ENCODE peak calls at places on chromosomes 6 and 20, in six cellular contexts. Q is pancreas, M is dorsolateral prefrontal cortex, E is lower leg skin, D is mammary epithelial cell, H is cardiac muscle cell. W is an unnamed sample.

GRCh38 chr20:58905236-58905635 is 52.7 kb downstream of the GNAS start:
- DNase-seq in Q (no peak), M (no peak), E (no peak), D (no peak), H (no peak), W (no peak)

GRCh38 chr6:141401168-141401567 is 731.6 kb upstream of the GJE1 start:
- DNase-seq in Q (no peak), M (no peak), E (peak), D (no peak), H (no peak), W (no peak)

GRCh38 chr6:2578729-2579128 is 172.0 kb downstream of the MYLK4 start:
- DNase-seq in Q (no peak), M (no peak), E (no peak), D (peak), H (no peak), W (no peak)

GRCh38 chr6:169213814-169214520 is 39.7 kb downstream of the THBS2 start:
- DNase-seq in Q (no peak), M (no peak), E (no peak), D (no peak), H (no peak), W (no peak)

GRCh38 chr6:14270925-14271791 is 153.6 kb downstream of the CD83 start:
- DNase-seq in Q (no peak), M (no peak), E (peak), D (peak), H (no peak), W (no peak)

GRCh38 chr6:149306967-149307366 is 10.5 kb upstream of the TAB2 start:
- DNase-seq in Q (no peak), M (no peak), E (no peak), D (no peak), H (no peak), W (no peak)

GRCh38 chr20:56590888-56591287 is 38.2 kb upstream of the TFAP2C start:
- DNase-seq in Q (no peak), M (no peak), E (no peak), D (no peak), H (no peak), W (no peak)

GRCh38 chr20:39835040-39835842 is 853.8 kb downstream of the MAFB start:
- DNase-seq in Q (no peak), M (no peak), E (no peak), D (no peak), H (no peak), W (no peak)

GRCh38 chr20:22720206-22720605 is 135.8 kb upstream of the FOXA2 start:
- DNase-seq in Q (no peak), M (no peak), E (no peak), D (no peak), H (no peak), W (no peak)

GRCh38 chr6:84568971-84569370 is 195.4 kb downstream of the TBX18 start:
- DNase-seq in Q (no peak), M (no peak), E (no peak), D (peak), H (no peak), W (no peak)

GRCh38 chr6:163670283-163670682 is 255.8 kb downstream of the QKI start:
- DNase-seq in Q (no peak), M (no peak), E (no peak), D (no peak), H (no peak), W (no peak)

GRCh38 chr6:141484726-141485125 is 648.0 kb upstream of the GJE1 start:
- DNase-seq in Q (no peak), M (no peak), E (no peak), D (peak), H (no peak), W (no peak)

GRCh38 chr6:158057213-158057987 is 75.7 kb downstream of the SYNJ2 start:
- DNase-seq in Q (no peak), M (no peak), E (no peak), D (peak), H (no peak), W (no peak)

GRCh38 chr20:7673841-7674240 is 266.4 kb downstream of the HAO1 start:
- DNase-seq in Q (no peak), M (no peak), E (no peak), D (peak), H (no peak), W (no peak)

GRCh38 chr6:147867827-147868226 is 359.3 kb downstream of the SAMD5 start:
- DNase-seq in Q (no peak), M (no peak), E (no peak), D (no peak), H (no peak), W (no peak)

GRCh38 chr20:4038047-4038459 is 22.7 kb upstream of the RNF24 start:
- DNase-seq in Q (no peak), M (no peak), E (peak), D (peak), H (peak), W (peak)

GRCh38 chr6:33980176-33980805 is 165.6 kb downstream of the GRM4 start:
- DNase-seq in Q (no peak), M (peak), E (no peak), D (no peak), H (no peak), W (no peak)

GRCh38 chr6:137357263-137357947 is 136.8 kb downstream of the OLIG3 start:
- DNase-seq in Q (no peak), M (no peak), E (no peak), D (no peak), H (no peak), W (no peak)

GRCh38 chr20:2889797-2890196 is 16.5 kb downstream of the PTPRA start:
- DNase-seq in Q (no peak), M (no peak), E (no peak), D (no peak), H (no peak), W (no peak)

GRCh38 chr6:109687271-109687721 is 3.7 kb downstream of the AK9 start:
- DNase-seq in Q (no peak), M (no peak), E (peak), D (peak), H (no peak), W (no peak)

GRCh38 chr20:56433880-56434255 is 21.8 kb downstream of the CASS4 start:
- DNase-seq in Q (no peak), M (no peak), E (no peak), D (no peak), H (no peak), W (no peak)

GRCh38 chr20:46164166-46164565 is 46.1 kb downstream of the CD40 start:
- DNase-seq in Q (no peak), M (no peak), E (no peak), D (no peak), H (no peak), W (no peak)

GRCh38 chr6:42400031-42400760 is 51.5 kb downstream of the TRERF1 start:
- DNase-seq in Q (no peak), M (no peak), E (no peak), D (no peak), H (no peak), W (no peak)

GRCh38 chr6:42393339-42393738 is 58.4 kb downstream of the TRERF1 start:
- DNase-seq in Q (no peak), M (no peak), E (no peak), D (no peak), H (no peak), W (peak)

GRCh38 chr6:42394151-42394550 is 57.6 kb downstream of the TRERF1 start:
- DNase-seq in Q (no peak), M (no peak), E (no peak), D (no peak), H (no peak), W (no peak)

GRCh38 chr6:42394881-42395620 is 56.7 kb downstream of the TRERF1 start:
- DNase-seq in Q (no peak), M (no peak), E (no peak), D (no peak), H (no peak), W (no peak)

GRCh38 chr6:42396720-42397119 is 55.0 kb downstream of the TRERF1 start:
- DNase-seq in Q (no peak), M (no peak), E (no peak), D (no peak), H (no peak), W (no peak)
- TF ChIP-seq CTCF in Q (no peak), M (no peak), E (no peak), D (no peak), H (peak), W (no peak)

DNA sequence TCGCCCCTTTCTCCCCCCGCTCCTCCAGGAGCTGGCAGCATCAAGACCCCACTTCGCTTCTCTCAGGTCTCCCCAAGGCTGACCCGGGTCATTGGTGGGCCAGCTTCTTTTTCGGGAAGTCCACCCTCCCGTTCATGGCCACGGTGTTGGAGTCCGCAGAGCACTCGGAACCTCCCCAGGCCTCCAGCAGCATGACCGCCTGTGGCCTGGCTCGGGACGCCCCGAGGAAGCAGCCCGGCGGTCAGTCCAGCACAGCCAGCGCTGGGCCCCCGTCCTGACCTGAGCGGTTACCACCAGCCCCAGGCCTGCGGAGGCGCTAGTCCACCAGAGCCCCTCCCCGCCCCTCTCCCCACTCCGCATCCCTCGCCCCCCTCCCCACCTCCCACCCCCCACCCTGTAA is 1.0 kb downstream of the PPDPF start:
- DNase-seq in Q (peak), M (no peak), E (no peak), D (no peak), H (no peak), W (no peak)
- TF ChIP-seq CTCF in Q (no peak), M (no peak), E (no peak), D (no peak), H (no peak), W (no peak)

GRCh38 chr20:50358959-50359358 is 151.2 kb upstream of the PTPN1 start:
- DNase-seq in Q (no peak), M (no peak), E (no peak), D (no peak), H (no peak), W (no peak)

GRCh38 chr20:50356962-50357782 is 153.0 kb upstream of the PTPN1 start:
- DNase-seq in Q (no peak), M (no peak), E (no peak), D (no peak), H (no peak), W (no peak)

GRCh38 chr20:50358166-50358565 is 152.0 kb upstream of the PTPN1 start:
- DNase-seq in Q (no peak), M (no peak), E (no peak), D (no peak), H (no peak), W (no peak)

GRCh38 chr20:50356522-50356880 is 153.7 kb upstream of the PTPN1 start:
- DNase-seq in Q (no peak), M (no peak), E (no peak), D (no peak), H (no peak), W (no peak)

GRCh38 chr20:50357783-50358161 is 152.4 kb upstream of the PTPN1 start:
- DNase-seq in Q (no peak), M (no peak), E (no peak), D (no peak), H (no peak), W (no peak)
- TF ChIP-seq CTCF in Q (no peak), M (no peak), E (no peak), D (no peak), H (no peak), W (no peak)

GRCh38 chr6:132961610-132962009 is 147.2 kb downstream of the RPS12 start:
- DNase-seq in Q (no peak), M (no peak), E (no peak), D (no peak), H (peak), W (no peak)
- TF ChIP-seq CTCF in Q (no peak), M (no peak), E (no peak), D (peak), H (peak), W (no peak)

GRCh38 chr6:30447237-30447636 is 42.1 kb upstream of the HLA-E start:
- DNase-seq in Q (no peak), M (no peak), E (no peak), D (no peak), H (peak), W (peak)
- TF ChIP-seq CTCF in Q (no peak), M (no peak), E (no peak), D (peak), H (peak), W (peak)